ENCODE peak calls at places on chromosomes 12 and 14, in ten cellular contexts. X is ACHN; W is GM20000; J is NCI-H1694; F is memory B cell; O is fibroblast of mammary gland; H is NCI-H1436; G is NB4; B is stimulated activated CD8-positive, alpha-beta memory T cell treated with anti-CD3 and anti-CD28 coated beads, Interleukin-4, amount 100 ng/mL, for 1 hour; Q is H7. Z is an unnamed sample.

GRCh38 chr14:66444271-66444987 is 41.7 kb upstream of the CCDC196 start:
- DNase-seq in X (no peak), W (no peak), J (peak), F (no peak), O (peak), H (no peak), G (no peak), B (no peak), Q (no peak), Z (no peak)

GRCh38 chr12:75592086-75592485 is 80.7 kb upstream of the KRR1 start:
- DNase-seq in X (no peak), W (no peak), J (peak), F (no peak), O (no peak), H (no peak), G (no peak), B (no peak), Q (no peak), Z (peak)

GRCh38 chr12:118034429-118035193 is 18.1 kb downstream of the RFC5 start:
- DNase-seq in X (peak), W (no peak), J (peak), F (no peak), O (peak), H (no peak), G (peak), B (no peak), Q (peak), Z (peak)

GRCh38 chr12:127108360-127109215 is 1158.4 kb upstream of the TMEM132C start:
- DNase-seq in X (peak), W (peak), J (peak), F (no peak), O (peak), H (peak), G (peak), B (no peak), Q (peak), Z (no peak)

GRCh38 chr12:60106207-60106606 is 510.4 kb downstream of the SLC16A7 start:
- DNase-seq in X (peak), W (no peak), J (no peak), F (no peak), O (peak), H (no peak), G (peak), B (no peak), Q (no peak), Z (no peak)

GRCh38 chr14:101939771-101940170 is 24.6 kb upstream of the DYNC1H1 start:
- DNase-seq in X (no peak), W (no peak), J (no peak), F (no peak), O (no peak), H (no peak), G (no peak), B (no peak), Q (no peak), Z (no peak)

GRCh38 chr14:64614992-64615391 is 65.2 kb downstream of the PPP1R36 start:
- DNase-seq in X (no peak), W (no peak), J (no peak), F (no peak), O (no peak), H (no peak), G (no peak), B (no peak), Q (no peak), Z (no peak)

GRCh38 chr12:86230516-86231146 is 25.6 kb downstream of the MGAT4C start:
- DNase-seq in X (peak), W (no peak), J (no peak), F (no peak), O (peak), H (no peak), G (no peak), B (no peak), Q (no peak), Z (no peak)

GRCh38 chr12:104751024-104751570 is 207.0 kb downstream of the SLC41A2 start:
- DNase-seq in X (no peak), W (no peak), J (no peak), F (no peak), O (no peak), H (no peak), G (no peak), B (no peak), Q (peak), Z (no peak)

GRCh38 chr14:90520326-90520725 is 123.5 kb downstream of the CALM1 start:
- DNase-seq in X (no peak), W (no peak), J (no peak), F (no peak), O (no peak), H (no peak), G (no peak), B (no peak), Q (no peak), Z (no peak)

GRCh38 chr12:109766251-109766778 is 52.7 kb downstream of the FAM222A start:
- DNase-seq in X (no peak), W (no peak), J (no peak), F (no peak), O (no peak), H (no peak), G (no peak), B (no peak), Q (peak), Z (no peak)

GRCh38 chr12:19456176-19456575 is 16.9 kb downstream of the AEBP2 start:
- DNase-seq in X (no peak), W (no peak), J (no peak), F (no peak), O (no peak), H (no peak), G (no peak), B (no peak), Q (no peak), Z (no peak)

GRCh38 chr14:23364164-23364571 is 804 bp downstream of the EFS start:
- DNase-seq in X (no peak), W (no peak), J (no peak), F (no peak), O (no peak), H (no peak), G (no peak), B (no peak), Q (peak), Z (peak)

GRCh38 chr12:75995691-75996090 is 35.9 kb downstream of the PHLDA1 start:
- DNase-seq in X (no peak), W (no peak), J (no peak), F (no peak), O (no peak), H (no peak), G (no peak), B (no peak), Q (no peak), Z (no peak)

GRCh38 chr14:34223302-34224150 is 238.5 kb downstream of the SPTSSA start:
- DNase-seq in X (no peak), W (no peak), J (no peak), F (no peak), O (no peak), H (no peak), G (no peak), B (no peak), Q (no peak), Z (no peak)

GRCh38 chr12:89280833-89281533 is 71.3 kb downstream of the DUSP6 start:
- DNase-seq in X (no peak), W (no peak), J (no peak), F (no peak), O (peak), H (no peak), G (peak), B (no peak), Q (no peak), Z (no peak)

GRCh38 chr14:55038708-55039107 is 11.7 kb downstream of the SOCS4 start:
- DNase-seq in X (no peak), W (no peak), J (no peak), F (no peak), O (peak), H (no peak), G (no peak), B (no peak), Q (no peak), Z (no peak)

GRCh38 chr14:30840086-30840779 is 34.1 kb upstream of the COCH start:
- DNase-seq in X (no peak), W (no peak), J (no peak), F (no peak), O (no peak), H (no peak), G (no peak), B (no peak), Q (no peak), Z (no peak)

GRCh38 chr12:52355181-52355580 is 12.1 kb downstream of the KRT85 start:
- DNase-seq in X (no peak), W (no peak), J (no peak), F (no peak), O (no peak), H (no peak), G (no peak), B (no peak), Q (no peak), Z (no peak)

GRCh38 chr14:104395941-104396681 is 183.5 kb upstream of the C14orf180 start:
- DNase-seq in X (no peak), W (no peak), J (no peak), F (no peak), O (no peak), H (no peak), G (no peak), B (no peak), Q (peak), Z (no peak)

GRCh38 chr12:116249938-116250337 is 27.6 kb downstream of the MED13L start:
- DNase-seq in X (no peak), W (no peak), J (no peak), F (no peak), O (no peak), H (no peak), G (no peak), B (no peak), Q (no peak), Z (no peak)

Z was measured in NCI-H524 treated with DMSO at 0.1 percent for 48 hours.